ENCODE peak calls at places on chromosome 1, in five cellular contexts. W is adrenal gland, A is heart right ventricle, O is fibroblast of the aortic adventitia, V is cardiac fibroblast. I is an unnamed sample.

GRCh38 chr1:55155522-55155921 is 59.6 kb downstream of the USP24 start:
- DNase-seq in A (peak), O (no peak), V (peak), W (peak), I (peak)

GRCh38 chr1:10671090-10671489 is 125.4 kb downstream of the CASZ1 start:
- DNase-seq in W (no peak), O (no peak), A (no peak), V (no peak), I (no peak)

GRCh38 chr1:228106800-228107054 is 2.4 kb downstream of the MRPL55 start:
- DNase-seq in V (no peak), A (no peak), O (no peak), W (no peak), I (no peak)

GRCh38 chr1:196425513-196425912 is 182.7 kb downstream of the KCNT2 start:
- DNase-seq in V (no peak), A (no peak), W (no peak), O (no peak), I (no peak)

GRCh38 chr1:189158155-189158554 is 1319.5 kb downstream of the BRINP3 start:
- DNase-seq in W (no peak), V (no peak), A (no peak), O (no peak), I (no peak)

GRCh38 chr1:199553104-199553503 is 474.4 kb upstream of the NR5A2 start:
- DNase-seq in W (no peak), O (no peak), A (no peak), V (no peak), I (no peak)

GRCh38 chr1:74964508-74964907 is 169.7 kb upstream of the LHX8 start:
- DNase-seq in O (peak), V (peak), A (no peak), W (peak), I (no peak)

GRCh38 chr1:171664976-171665375 is 12.5 kb upstream of the MYOC start:
- DNase-seq in V (peak), O (peak), W (no peak), A (no peak), I (peak)

GRCh38 chr1:48031676-48032075 is 34.5 kb upstream of the TRABD2B start:
- DNase-seq in W (no peak), A (no peak), V (no peak), O (no peak), I (peak)

GRCh38 chr1:156815307-156815826 is 1.3 kb downstream of the SH2D2A start:
- DNase-seq in W (peak), O (peak), V (peak), A (peak), I (peak)

GRCh38 chr1:22674410-22674749 is 21.3 kb downstream of the C1QB start:
- DNase-seq in W (no peak), A (no peak), V (no peak), O (no peak), I (no peak)
- TF ChIP-seq CTCF in W (no peak), A (no peak), V (no peak), O (no peak), I (no peak)

GRCh38 chr1:84947536-84948410 is 49.1 kb downstream of the MCOLN2 start:
- DNase-seq in W (no peak), V (no peak), A (no peak), O (no peak), I (no peak)

GRCh38 chr1:84946631-84947030 is 50.3 kb downstream of the MCOLN2 start:
- DNase-seq in V (peak), O (peak), W (no peak), A (no peak), I (no peak)

GRCh38 chr1:84940481-84940880 is 47.5 kb upstream of the LPAR3 start:
- DNase-seq in V (no peak), W (no peak), A (no peak), O (no peak), I (no peak)

GRCh38 chr1:84941843-84942242 is 48.8 kb upstream of the LPAR3 start:
- DNase-seq in O (no peak), W (no peak), A (no peak), V (no peak), I (no peak)

GRCh38 chr1:84944767-84945486 is 51.9 kb upstream of the LPAR3 start:
- DNase-seq in W (peak), O (peak), V (peak), A (peak), I (peak)
- H3K4me3 ChIP-seq in W (no peak), O (peak), V (peak), A (peak), I (peak)

DNA sequence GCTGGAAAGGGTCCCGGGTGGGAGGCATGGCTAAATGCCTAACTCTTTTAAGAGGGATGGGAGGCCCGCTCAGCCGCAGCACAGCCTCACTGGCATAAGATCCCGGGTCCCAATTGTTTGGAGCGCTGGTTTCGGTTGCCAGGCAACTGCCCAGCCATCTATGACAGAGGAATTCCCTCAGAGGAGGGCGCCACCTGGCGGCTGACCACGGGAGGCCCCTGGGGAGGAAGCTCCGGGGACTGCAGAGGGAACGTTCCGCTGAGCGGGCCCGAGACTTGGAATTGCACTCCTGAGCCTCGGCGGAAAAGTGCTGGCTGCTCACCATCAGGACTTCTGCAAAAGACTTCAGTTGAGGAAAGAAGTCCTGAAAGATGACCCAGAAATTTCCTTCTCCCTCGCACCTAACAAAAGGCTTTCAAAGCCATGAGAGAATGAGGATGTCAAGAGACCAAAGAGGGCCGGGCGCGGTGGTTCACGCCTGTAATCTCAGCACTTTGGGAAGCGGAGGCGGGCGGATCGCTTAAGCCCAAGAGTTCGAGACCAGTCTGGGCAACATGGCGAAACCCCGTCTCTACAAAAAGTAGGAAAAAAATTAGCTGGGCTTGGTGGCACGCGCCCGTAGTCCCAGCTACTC is 1.1 kb upstream of the ELAPOR1 start:
- DNase-seq in A (peak), W (peak), O (peak), V (peak), I (peak)
- TF ChIP-seq CTCF in A (peak), W (peak), O (peak), V (peak), I (peak)

GRCh38 chr1:32179193-32179442 is 357 bp upstream of the TXLNA start:
- DNase-seq in O (no peak), W (no peak), A (no peak), V (no peak), I (no peak)
- H3K4me3 ChIP-seq in O (peak), W (no peak), A (peak), V (peak), I (peak)

DNA sequence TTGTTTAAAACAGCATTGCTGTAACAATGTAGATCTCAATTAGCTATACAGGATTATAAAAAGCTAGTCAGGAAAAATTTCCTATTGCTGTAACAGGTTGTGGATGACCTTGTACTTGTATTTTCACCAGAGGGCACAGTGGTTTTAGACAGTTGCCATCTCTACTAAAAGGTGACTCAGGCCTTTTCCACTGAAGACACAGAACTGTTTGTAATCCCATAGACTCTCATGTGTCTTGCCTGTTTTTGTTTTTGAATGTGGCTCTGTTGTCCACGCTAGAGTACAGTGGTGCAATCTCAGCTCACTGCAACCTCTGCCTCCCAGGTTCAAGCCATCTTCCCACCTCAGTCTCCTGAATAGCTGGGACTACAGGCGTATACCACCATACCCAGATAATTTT is 5.9 kb downstream of the MTFR1L start:
- DNase-seq in O (no peak), A (no peak), V (no peak), W (no peak), I (no peak)
- TF ChIP-seq CTCF in O (no peak), A (no peak), V (no peak), W (no peak), I (no peak)

I was measured in fibroblast of mammary gland.